ENCODE peak calls at places on chromosomes 5 and 9, in five cellular contexts. Z is Calu3; Y is HFF-Myc; D is choroid plexus epithelial cell; Q is CD4-positive, alpha-beta T cell. N is an unnamed sample.

GRCh38 chr9:113957778-113958430 is 81.8 kb downstream of the ZNF618 start:
- DNase-seq in Z (peak), Y (peak), D (peak), Q (no peak), N (peak)

GRCh38 chr9:134066923-134067851 is 639 bp downstream of the BRD3 start:
- DNase-seq in Z (peak), Y (no peak), D (no peak), Q (peak), N (no peak)

GRCh38 chr9:78601957-78602565 is 305.1 kb downstream of the PSAT1 start:
- DNase-seq in Z (peak), Y (peak), D (peak), Q (no peak), N (peak)

GRCh38 chr9:37271679-37272078 is 150.8 kb upstream of the GRHPR start:
- DNase-seq in Z (no peak), Y (no peak), D (peak), Q (no peak), N (no peak)

GRCh38 chr5:160266752-160267345 is 37.5 kb downstream of the FABP6 start:
- DNase-seq in Z (no peak), Y (no peak), D (no peak), Q (no peak), N (no peak)

GRCh38 chr9:137138701-137139467 is at the start of gene GRIN1:
- DNase-seq in Z (no peak), Y (no peak), D (peak), Q (no peak), N (no peak)

GRCh38 chr5:61232490-61232889 is 70.2 kb upstream of the SMIM15 start:
- DNase-seq in Z (no peak), Y (no peak), D (peak), Q (no peak), N (no peak)

GRCh38 chr9:95115104-95115503 is 202.4 kb downstream of the FANCC start:
- DNase-seq in Z (no peak), Y (no peak), D (no peak), Q (no peak), N (no peak)

GRCh38 chr9:35749515-35750255 is 598 bp downstream of the RGP1 start:
- DNase-seq in Z (peak), Y (no peak), D (no peak), Q (no peak), N (no peak)

GRCh38 chr5:6307304-6307703 is 71.0 kb downstream of the MED10 start:
- DNase-seq in Z (no peak), Y (no peak), D (no peak), Q (no peak), N (no peak)

GRCh38 chr5:1012316-1012841 is 3.8 kb downstream of the NKD2 start:
- DNase-seq in Z (no peak), Y (no peak), D (no peak), Q (no peak), N (no peak)

GRCh38 chr9:21709464-21710058 is 92.9 kb upstream of the MTAP start:
- DNase-seq in Z (peak), Y (peak), D (peak), Q (peak), N (peak)

GRCh38 chr5:157520911-157521703 is 54.5 kb downstream of the ADAM19 start:
- DNase-seq in Z (no peak), Y (no peak), D (peak), Q (no peak), N (peak)
- TF ChIP-seq CTCF in Z (no peak), Y (no peak), D (no peak), Q (no peak), N (peak)

GRCh38 chr5:127442085-127442484 is 75.4 kb upstream of the PRRC1 start:
- DNase-seq in Z (no peak), Y (no peak), D (peak), Q (no peak), N (peak)
- TF ChIP-seq CTCF in Z (peak), Y (no peak), D (peak), Q (no peak), N (peak)

GRCh38 chr5:79205965-79206364 is 30.0 kb upstream of the JMY start:
- DNase-seq in Z (no peak), Y (no peak), D (no peak), Q (no peak), N (no peak)

GRCh38 chr5:79201206-79201605 is 34.7 kb upstream of the JMY start:
- DNase-seq in Z (no peak), Y (no peak), D (no peak), Q (no peak), N (no peak)

GRCh38 chr5:79202076-79202475 is 33.9 kb upstream of the JMY start:
- DNase-seq in Z (no peak), Y (no peak), D (peak), Q (no peak), N (peak)

GRCh38 chr5:79206541-79206940 is 29.4 kb upstream of the JMY start:
- DNase-seq in Z (no peak), Y (no peak), D (no peak), Q (no peak), N (no peak)

DNA sequence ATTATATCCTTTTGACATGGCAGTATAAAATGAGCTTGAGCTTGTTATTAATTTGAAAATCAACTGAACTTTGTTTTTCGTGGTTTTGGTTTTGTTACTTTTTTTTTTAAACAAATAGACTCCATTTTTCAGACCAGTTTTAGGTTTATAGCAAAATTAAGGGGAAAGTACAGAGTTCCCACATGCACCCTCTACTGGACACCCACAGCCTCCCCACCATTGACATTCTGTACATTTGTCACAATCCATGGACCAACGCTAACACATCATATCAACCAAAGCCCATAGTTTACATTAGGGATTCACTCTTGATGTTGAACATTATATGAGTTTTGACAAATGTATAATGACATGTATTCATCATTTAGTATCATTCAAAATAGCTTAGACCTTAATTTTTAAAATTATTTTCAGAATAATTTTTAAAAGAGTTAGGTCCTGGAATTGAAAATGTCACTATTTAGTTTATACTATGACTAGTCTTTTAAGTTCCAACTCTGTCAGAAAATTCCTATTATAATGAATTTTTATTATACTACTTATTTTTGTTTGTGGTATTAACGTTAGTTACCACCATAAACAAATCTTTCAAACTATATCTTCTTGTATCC is 35.3 kb upstream of the JMY start:
- DNase-seq in Z (peak), Y (no peak), D (peak), Q (no peak), N (peak)
- TF ChIP-seq CTCF in Z (peak), Y (peak), D (peak), Q (peak), N (peak)

GRCh38 chr5:168314735-168315411 is 23.4 kb downstream of the WWC1 start:
- DNase-seq in Z (peak), Y (peak), D (peak), Q (no peak), N (peak)
- TF ChIP-seq CTCF in Z (peak), Y (no peak), D (no peak), Q (no peak), N (peak)

GRCh38 chr9:117074337-117074662 is 340.6 kb downstream of the ASTN2 start:
- DNase-seq in Z (no peak), Y (no peak), D (no peak), Q (no peak), N (no peak)

GRCh38 chr9:117075636-117076035 is 339.2 kb downstream of the ASTN2 start:
- DNase-seq in Z (no peak), Y (no peak), D (no peak), Q (no peak), N (no peak)

GRCh38 chr9:117074782-117075510 is 339.9 kb downstream of the ASTN2 start:
- DNase-seq in Z (no peak), Y (no peak), D (no peak), Q (no peak), N (no peak)

GRCh38 chr9:117073071-117073470 is 341.8 kb downstream of the ASTN2 start:
- DNase-seq in Z (no peak), Y (no peak), D (no peak), Q (no peak), N (no peak)

DNA sequence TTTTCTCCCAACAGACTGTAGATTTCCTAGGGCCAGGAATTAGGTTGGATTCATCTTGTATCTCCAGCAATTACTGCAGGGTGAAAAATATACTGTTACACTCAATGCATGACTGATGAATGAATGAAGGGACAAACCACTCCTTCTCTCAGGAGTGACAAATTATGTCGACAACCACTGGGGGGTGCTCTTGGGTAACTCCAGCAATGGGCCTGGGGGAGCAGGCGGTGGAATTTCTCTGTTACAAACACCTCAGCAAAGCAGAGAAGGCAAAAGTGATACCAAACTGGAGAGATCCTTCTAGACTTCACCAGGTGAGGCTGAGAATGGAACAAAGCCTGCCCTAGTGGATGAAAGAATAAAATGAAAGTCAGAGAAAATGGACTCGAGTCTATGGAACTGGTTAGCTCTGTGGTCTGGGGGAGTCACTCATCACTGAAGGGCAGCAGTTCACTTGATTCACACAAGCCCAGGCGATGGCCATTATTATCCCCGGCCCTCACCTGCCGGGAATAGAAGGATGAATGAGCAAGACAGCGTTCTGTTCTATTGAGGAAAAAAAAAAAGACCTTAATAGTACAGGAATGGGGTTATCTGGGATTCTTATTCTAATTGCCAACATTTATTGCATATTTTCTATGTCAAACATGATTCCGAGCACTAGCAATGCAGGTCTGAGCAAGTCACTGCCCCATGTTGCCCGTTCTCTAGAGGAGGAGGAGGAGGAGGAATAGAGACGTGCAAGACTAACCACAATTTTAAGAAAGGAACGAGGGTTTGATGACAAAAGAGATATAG is 341.1 kb downstream of the ASTN2 start:
- DNase-seq in Z (no peak), Y (peak), D (peak), Q (no peak), N (no peak)
- TF ChIP-seq CTCF in Z (no peak), Y (peak), D (peak), Q (no peak), N (peak)

N was measured in HFFc6.